ENCODE peak calls at places on chromosomes 11 and 22, in eight cellular contexts. J is colonic mucosa, I is thoracic aorta, D is transverse colon, H is A549, L is tibial nerve, C is heart right ventricle, E is HCT116. X is an unnamed sample.

GRCh38 chr11:95575517-95575916 is 214.1 kb downstream of the FAM76B start:
- DNase-seq in J (no peak), I (no peak), D (no peak), H (no peak), L (no peak), C (no peak), E (no peak), X (no peak)

GRCh38 chr22:40451230-40451629 is 80.8 kb downstream of the SGSM3 start:
- DNase-seq in J (no peak), I (no peak), D (no peak), H (no peak), L (no peak), C (no peak), E (no peak), X (no peak)

GRCh38 chr11:8867856-8868705 is 42.9 kb upstream of the AKIP1 start:
- DNase-seq in J (no peak), I (no peak), D (no peak), H (no peak), L (no peak), C (no peak), E (no peak), X (no peak)

GRCh38 chr11:626475-627272 is at the start of gene SCT:
- DNase-seq in J (no peak), I (no peak), D (no peak), H (no peak), L (no peak), C (no peak), E (no peak), X (no peak)

GRCh38 chr11:35183526-35183925 is 44.6 kb downstream of the CD44 start:
- DNase-seq in J (no peak), I (no peak), D (no peak), H (no peak), L (no peak), C (no peak), E (no peak), X (no peak)

GRCh38 chr11:80163011-80163410 is 722.2 kb upstream of the TENM4 start:
- DNase-seq in J (no peak), I (no peak), D (no peak), H (no peak), L (no peak), C (no peak), E (no peak), X (no peak)

GRCh38 chr11:122264121-122264520 is 148.1 kb upstream of the BLID start:
- DNase-seq in J (no peak), I (no peak), D (no peak), H (no peak), L (no peak), C (no peak), E (no peak), X (no peak)

GRCh38 chr22:44660051-44660830 is 41.8 kb upstream of the PRR5 start:
- DNase-seq in J (no peak), I (no peak), D (no peak), H (no peak), L (no peak), C (no peak), E (no peak), X (peak; percentile 20)

GRCh38 chr22:19675428-19675827 is 38.9 kb upstream of the SEPTIN5 start:
- DNase-seq in J (no peak), I (no peak), D (no peak), H (no peak), L (no peak), C (no peak), E (no peak), X (no peak)

GRCh38 chr11:131668867-131669780 is 298.7 kb downstream of the NTM start:
- DNase-seq in J (peak; percentile 32), I (no peak), D (peak; percentile 25), H (peak; percentile 42), L (no peak), C (no peak), E (peak; percentile 6), X (peak; percentile 72)

GRCh38 chr11:117384045-117384444 is 56.4 kb downstream of the CEP164 start:
- DNase-seq in J (no peak), I (no peak), D (no peak), H (peak; percentile 23), L (no peak), C (no peak), E (no peak), X (no peak)

GRCh38 chr22:45196926-45197605 is 33.3 kb downstream of the NUP50 start:
- DNase-seq in J (no peak), I (no peak), D (no peak), H (no peak), L (no peak), C (no peak), E (no peak), X (no peak)

GRCh38 chr11:63938481-63939350 is at the start of gene NAA40:
- DNase-seq in J (peak; percentile 92), I (peak; percentile 62), D (peak; percentile 94), H (peak; percentile 98), L (peak; percentile 65), C (peak; percentile 91), E (peak; percentile 96), X (peak; percentile 99)

GRCh38 chr22:44345872-44346271 is 33.1 kb upstream of the SHISAL1 start:
- DNase-seq in J (no peak), I (no peak), D (no peak), H (no peak), L (no peak), C (no peak), E (no peak), X (no peak)

GRCh38 chr11:9138612-9139579 is 47.5 kb upstream of the SCUBE2 start:
- DNase-seq in J (peak; percentile 51), I (peak; percentile 19), D (peak; percentile 17), H (peak; percentile 86), L (no peak), C (no peak), E (peak; percentile 75), X (no peak)

GRCh38 chr22:24517446-24517845 is 22.3 kb downstream of the UPB1 start:
- DNase-seq in J (no peak), I (no peak), D (no peak), H (no peak), L (no peak), C (no peak), E (no peak), X (no peak)

GRCh38 chr22:24521791-24522245 is 26.7 kb downstream of the UPB1 start:
- DNase-seq in J (peak; percentile 57), I (no peak), D (peak; percentile 68), H (peak; percentile 71), L (no peak), C (no peak), E (peak; percentile 86), X (peak; percentile 90)

GRCh38 chr22:24516301-24516737 is 21.2 kb downstream of the UPB1 start:
- DNase-seq in J (no peak), I (no peak), D (no peak), H (peak; percentile 19), L (no peak), C (no peak), E (no peak), X (no peak)

GRCh38 chr22:24518228-24518627 is 23.1 kb downstream of the UPB1 start:
- DNase-seq in J (no peak), I (no peak), D (no peak), H (no peak), L (no peak), C (no peak), E (no peak), X (no peak)

DNA sequence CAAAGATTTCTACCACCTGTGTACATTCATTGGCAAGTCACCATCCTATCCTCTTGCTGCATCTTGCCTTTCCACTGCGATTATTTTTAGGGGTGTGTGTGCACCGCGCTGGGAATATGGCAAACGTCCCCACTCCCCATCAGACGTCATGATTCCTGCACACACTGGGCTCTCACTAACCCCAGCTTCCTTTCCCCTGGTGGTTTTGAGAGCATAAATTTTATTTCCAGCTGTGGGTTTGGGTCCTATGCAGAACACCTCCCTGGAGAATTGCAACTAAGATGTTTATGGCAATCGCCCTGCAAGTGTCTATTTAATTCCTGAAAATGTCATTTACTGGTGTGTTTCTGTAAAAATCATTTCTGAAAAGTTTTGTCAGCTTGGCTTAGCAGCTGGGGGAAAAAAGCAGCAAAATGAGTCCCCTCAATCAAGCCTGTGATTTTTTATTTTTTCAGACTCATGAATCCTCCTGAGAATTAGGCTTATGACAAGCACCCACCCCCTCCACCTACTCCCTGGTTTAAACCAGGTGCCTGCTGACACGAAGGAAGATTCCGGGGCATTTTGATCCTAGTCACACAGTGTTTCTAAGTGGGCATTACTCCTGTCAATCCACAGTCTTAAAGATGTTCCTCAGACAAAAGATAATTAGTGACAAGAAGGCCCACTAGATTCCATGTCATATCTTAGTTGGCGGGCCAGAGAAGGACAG is 23.8 kb downstream of the UPB1 start:
- DNase-seq in J (no peak), I (no peak), D (no peak), H (no peak), L (no peak), C (no peak), E (no peak), X (no peak)
- H3K4me1 ChIP-seq in J (peaks cover 4% of the 10 kb centered on the region), I (peaks cover 19% of the 10 kb centered on the region), D (no peaks in the 10 kb centered on the region), H (peaks cover 24% of the 10 kb centered on the region), L (no peaks in the 10 kb centered on the region), C (peaks cover 18% of the 10 kb centered on the region), E (peaks cover 9% of the 10 kb centered on the region), X (peaks cover 65% of the 10 kb centered on the region)

DNA sequence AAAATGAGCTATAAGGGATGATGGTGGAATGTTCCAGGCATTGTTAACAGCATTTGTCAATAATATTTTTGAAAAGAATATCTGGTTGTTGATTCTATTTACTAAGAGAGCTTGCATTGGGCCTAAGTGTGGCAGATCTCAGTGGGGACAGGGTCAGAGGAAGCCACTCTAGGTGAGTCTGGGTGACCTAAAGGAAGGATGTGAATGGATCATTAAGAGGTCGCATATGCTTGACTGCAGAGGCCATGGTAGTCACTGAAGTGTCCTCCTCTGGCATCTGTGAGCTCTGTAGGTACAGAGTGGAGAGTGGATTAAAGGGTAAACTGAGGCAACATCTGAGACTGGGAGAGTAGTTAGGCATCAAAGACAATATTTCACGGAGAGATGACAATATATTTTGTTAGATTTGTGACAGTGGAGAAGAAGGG is 37.9 kb upstream of the TOP3B start:
- DNase-seq in J (no peak), I (no peak), D (no peak), H (no peak), L (no peak), C (no peak), E (no peak), X (no peak)
- H3K4me1 ChIP-seq in J (no peaks in the 10 kb centered on the region), I (no peaks in the 10 kb centered on the region), D (no peaks in the 10 kb centered on the region), H (no peaks in the 10 kb centered on the region), L (no peaks in the 10 kb centered on the region), C (peaks cover 6% of the 10 kb centered on the region), E (no peaks in the 10 kb centered on the region), X (peaks cover 31% of the 10 kb centered on the region)

DNA sequence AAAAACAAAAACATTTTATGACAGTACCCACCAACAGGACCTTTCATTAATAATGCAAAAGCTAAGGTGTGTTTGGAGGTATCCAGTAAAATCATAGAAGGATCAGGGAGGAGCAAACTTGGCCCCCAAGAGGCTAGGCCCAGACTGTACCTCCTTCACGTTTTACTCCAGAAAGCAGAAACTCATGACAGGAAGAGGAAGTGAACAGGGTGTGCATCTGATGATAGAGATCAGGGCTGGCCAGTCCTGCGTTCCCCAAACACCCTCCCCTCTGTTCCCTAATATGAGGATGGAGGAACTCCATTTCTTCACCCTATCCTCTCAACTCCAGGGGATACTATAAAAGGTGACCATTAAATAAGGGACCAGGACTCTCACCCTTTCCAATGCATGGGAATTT is 10.2 kb upstream of the MS4A12 start:
- DNase-seq in J (no peak), I (no peak), D (no peak), H (no peak), L (no peak), C (no peak), E (no peak), X (peak; percentile 86)
- H3K4me1 ChIP-seq in J (no peaks in the 10 kb centered on the region), I (no peaks in the 10 kb centered on the region), D (no peaks in the 10 kb centered on the region), H (no peaks in the 10 kb centered on the region), L (no peaks in the 10 kb centered on the region), C (no peaks in the 10 kb centered on the region), E (no peaks in the 10 kb centered on the region), X (peaks cover 91% of the 10 kb centered on the region)

GRCh38 chr11:118406599-118407166 is 5.3 kb downstream of the ATP5MG start:
- DNase-seq in J (no peak), I (no peak), D (peak; percentile 40), H (no peak), L (no peak), C (no peak), E (no peak), X (no peak)
- H3K4me1 ChIP-seq in J (no peaks in the 10 kb centered on the region), I (peaks cover 25% of the 10 kb centered on the region), D (peaks cover 16% of the 10 kb centered on the region), H (peaks cover 19% of the 10 kb centered on the region), L (peaks cover 12% of the 10 kb centered on the region), C (peaks cover 61% of the 10 kb centered on the region), E (peaks cover 7% of the 10 kb centered on the region), X (peaks cover 42% of the 10 kb centered on the region)

X was measured in Karpas-422.